ENCODE peak calls at places on chromosomes 6 and 20, in five cellular contexts. P is NCI-H446 treated with DMSO at 0.1 percent for 48 hours; Z is H9; Q is CD4-positive, alpha-beta T cell; X is dermis microvascular lymphatic vessel endothelial cell. B is an unnamed sample.

GRCh38 chr6:162387723-162388382 is 339.7 kb downstream of the PRKN start:
- DNase-seq in P (no peak), Z (no peak), Q (no peak), X (no peak), B (no peak)

GRCh38 chr6:1527098-1527497 is 82.6 kb upstream of the FOXC1 start:
- DNase-seq in P (no peak), Z (peak), Q (no peak), X (peak), B (peak)

GRCh38 chr6:113122060-113122459 is 735.1 kb upstream of the MARCKS start:
- DNase-seq in P (peak), Z (peak), Q (no peak), X (peak), B (no peak)

GRCh38 chr20:266604-267562 is 9.4 kb downstream of the DEFB132 start:
- DNase-seq in P (peak), Z (peak), Q (peak), X (peak), B (peak)

GRCh38 chr20:51697119-51697826 is 70.9 kb downstream of the ATP9A start:
- DNase-seq in P (no peak), Z (no peak), Q (no peak), X (peak), B (no peak)

GRCh38 chr6:583639-584038 is 73.3 kb downstream of the HUS1B start:
- DNase-seq in P (no peak), Z (no peak), Q (no peak), X (no peak), B (no peak)

GRCh38 chr20:19212524-19213502 is at the start of gene SLC24A3:
- DNase-seq in P (peak), Z (peak), Q (no peak), X (peak), B (peak)

GRCh38 chr6:19906161-19906560 is 69.0 kb downstream of the ID4 start:
- DNase-seq in P (no peak), Z (no peak), Q (no peak), X (no peak), B (no peak)

B was measured in globus pallidus.